ENCODE peak calls at places on chromosomes 11 and 22, in eight cellular contexts. One of them, this sample, is unnamed.

GRCh38 chr11:76605338-76606074 is 65.0 kb downstream of the LRRC32 start:
- DNase-seq in erythroblast: no peak
- DNase-seq in Kasumi-1: no peak
- DNase-seq in stromal cell of bone marrow: no peak
- DNase-seq in coronary artery: peak
- DNase-seq in IMR-90: no peak
- DNase-seq in nephron progenitor cell: no peak
- DNase-seq in stimulated activated CD4-positive, alpha-beta T cell treated with anti-CD3 and anti-CD28 coated beads, Interleukin-4, amount 100 ng/mL, for 48 hours: no peak
- DNase-seq in this sample: no peak

GRCh38 chr11:12845739-12846358 is 163.3 kb upstream of the RASSF10 start:
- DNase-seq in IMR-90: peak
- DNase-seq in nephron progenitor cell: peak
- DNase-seq in stromal cell of bone marrow: no peak
- DNase-seq in stimulated activated CD4-positive, alpha-beta T cell treated with anti-CD3 and anti-CD28 coated beads, Interleukin-4, amount 100 ng/mL, for 48 hours: no peak
- DNase-seq in Kasumi-1: no peak
- DNase-seq in erythroblast: no peak
- DNase-seq in coronary artery: no peak
- DNase-seq in this sample: no peak

GRCh38 chr11:27934830-27935145 is 173.2 kb downstream of the KIF18A start:
- DNase-seq in nephron progenitor cell: no peak
- DNase-seq in erythroblast: no peak
- DNase-seq in coronary artery: no peak
- DNase-seq in Kasumi-1: no peak
- DNase-seq in stimulated activated CD4-positive, alpha-beta T cell treated with anti-CD3 and anti-CD28 coated beads, Interleukin-4, amount 100 ng/mL, for 48 hours: no peak
- DNase-seq in stromal cell of bone marrow: peak
- DNase-seq in IMR-90: peak
- DNase-seq in this sample: no peak

GRCh38 chr11:100876826-100877545 is 189.9 kb downstream of the ARHGAP42 start:
- DNase-seq in IMR-90: peak
- DNase-seq in stromal cell of bone marrow: peak
- DNase-seq in Kasumi-1: no peak
- DNase-seq in coronary artery: no peak
- DNase-seq in erythroblast: no peak
- DNase-seq in nephron progenitor cell: peak
- DNase-seq in stimulated activated CD4-positive, alpha-beta T cell treated with anti-CD3 and anti-CD28 coated beads, Interleukin-4, amount 100 ng/mL, for 48 hours: no peak
- DNase-seq in this sample: no peak

GRCh38 chr11:60754887-60755286 is 1.8 kb upstream of the MS4A15 start:
- DNase-seq in stromal cell of bone marrow: no peak
- DNase-seq in coronary artery: peak
- DNase-seq in erythroblast: no peak
- DNase-seq in Kasumi-1: no peak
- DNase-seq in stimulated activated CD4-positive, alpha-beta T cell treated with anti-CD3 and anti-CD28 coated beads, Interleukin-4, amount 100 ng/mL, for 48 hours: no peak
- DNase-seq in IMR-90: no peak
- DNase-seq in nephron progenitor cell: no peak
- DNase-seq in this sample: no peak

GRCh38 chr22:19652316-19652715 is 62.0 kb upstream of the SEPTIN5 start:
- DNase-seq in stimulated activated CD4-positive, alpha-beta T cell treated with anti-CD3 and anti-CD28 coated beads, Interleukin-4, amount 100 ng/mL, for 48 hours: no peak
- DNase-seq in IMR-90: no peak
- DNase-seq in erythroblast: no peak
- DNase-seq in stromal cell of bone marrow: no peak
- DNase-seq in nephron progenitor cell: no peak
- DNase-seq in coronary artery: no peak
- DNase-seq in Kasumi-1: no peak
- DNase-seq in this sample: no peak

GRCh38 chr11:131638889-131639288 is 268.5 kb downstream of the NTM start:
- DNase-seq in stromal cell of bone marrow: no peak
- DNase-seq in erythroblast: no peak
- DNase-seq in IMR-90: no peak
- DNase-seq in Kasumi-1: no peak
- DNase-seq in nephron progenitor cell: no peak
- DNase-seq in coronary artery: no peak
- DNase-seq in stimulated activated CD4-positive, alpha-beta T cell treated with anti-CD3 and anti-CD28 coated beads, Interleukin-4, amount 100 ng/mL, for 48 hours: no peak
- DNase-seq in this sample: no peak

GRCh38 chr11:7703785-7704184 is 2.5 kb downstream of the OVCH2 start:
- DNase-seq in nephron progenitor cell: no peak
- DNase-seq in stromal cell of bone marrow: no peak
- DNase-seq in stimulated activated CD4-positive, alpha-beta T cell treated with anti-CD3 and anti-CD28 coated beads, Interleukin-4, amount 100 ng/mL, for 48 hours: no peak
- DNase-seq in erythroblast: no peak
- DNase-seq in IMR-90: no peak
- DNase-seq in coronary artery: no peak
- DNase-seq in Kasumi-1: no peak
- DNase-seq in this sample: no peak

GRCh38 chr11:82988936-82989627 is 82.6 kb downstream of the RAB30 start:
- DNase-seq in stromal cell of bone marrow: no peak
- DNase-seq in stimulated activated CD4-positive, alpha-beta T cell treated with anti-CD3 and anti-CD28 coated beads, Interleukin-4, amount 100 ng/mL, for 48 hours: no peak
- DNase-seq in erythroblast: no peak
- DNase-seq in coronary artery: no peak
- DNase-seq in nephron progenitor cell: peak
- DNase-seq in IMR-90: peak
- DNase-seq in Kasumi-1: no peak
- DNase-seq in this sample: no peak

GRCh38 chr11:26993965-26994446 is at the start of gene FIBIN:
- DNase-seq in stromal cell of bone marrow: no peak
- DNase-seq in IMR-90: peak
- DNase-seq in nephron progenitor cell: peak
- DNase-seq in stimulated activated CD4-positive, alpha-beta T cell treated with anti-CD3 and anti-CD28 coated beads, Interleukin-4, amount 100 ng/mL, for 48 hours: no peak
- DNase-seq in coronary artery: peak
- DNase-seq in erythroblast: no peak
- DNase-seq in Kasumi-1: no peak
- DNase-seq in this sample: no peak

GRCh38 chr11:14980854-14981253 is 8.7 kb upstream of the CALCA start:
- DNase-seq in stromal cell of bone marrow: peak
- DNase-seq in coronary artery: no peak
- DNase-seq in stimulated activated CD4-positive, alpha-beta T cell treated with anti-CD3 and anti-CD28 coated beads, Interleukin-4, amount 100 ng/mL, for 48 hours: no peak
- DNase-seq in IMR-90: peak
- DNase-seq in erythroblast: no peak
- DNase-seq in Kasumi-1: no peak
- DNase-seq in nephron progenitor cell: no peak
- DNase-seq in this sample: no peak

GRCh38 chr11:80155412-80156017 is 714.7 kb upstream of the TENM4 start:
- DNase-seq in Kasumi-1: peak
- DNase-seq in stromal cell of bone marrow: peak
- DNase-seq in coronary artery: no peak
- DNase-seq in IMR-90: peak
- DNase-seq in erythroblast: peak
- DNase-seq in stimulated activated CD4-positive, alpha-beta T cell treated with anti-CD3 and anti-CD28 coated beads, Interleukin-4, amount 100 ng/mL, for 48 hours: no peak
- DNase-seq in nephron progenitor cell: peak
- DNase-seq in this sample: no peak

GRCh38 chr11:68065841-68066240 is 27.0 kb downstream of the TCIRG1 start:
- DNase-seq in stimulated activated CD4-positive, alpha-beta T cell treated with anti-CD3 and anti-CD28 coated beads, Interleukin-4, amount 100 ng/mL, for 48 hours: no peak
- DNase-seq in Kasumi-1: no peak
- DNase-seq in stromal cell of bone marrow: no peak
- DNase-seq in nephron progenitor cell: no peak
- DNase-seq in erythroblast: no peak
- DNase-seq in coronary artery: no peak
- DNase-seq in IMR-90: no peak
- DNase-seq in this sample: no peak

GRCh38 chr22:42794551-42795510 is 62.2 kb downstream of the ARFGAP3 start:
- DNase-seq in stimulated activated CD4-positive, alpha-beta T cell treated with anti-CD3 and anti-CD28 coated beads, Interleukin-4, amount 100 ng/mL, for 48 hours: no peak
- DNase-seq in Kasumi-1: peak
- DNase-seq in IMR-90: no peak
- DNase-seq in nephron progenitor cell: no peak
- DNase-seq in stromal cell of bone marrow: no peak
- DNase-seq in erythroblast: no peak
- DNase-seq in coronary artery: no peak
- DNase-seq in this sample: no peak

GRCh38 chr22:31630331-31631329 is 31.4 kb downstream of the PISD start:
- DNase-seq in nephron progenitor cell: peak
- DNase-seq in Kasumi-1: peak
- DNase-seq in IMR-90: peak
- DNase-seq in coronary artery: peak
- DNase-seq in stimulated activated CD4-positive, alpha-beta T cell treated with anti-CD3 and anti-CD28 coated beads, Interleukin-4, amount 100 ng/mL, for 48 hours: peak
- DNase-seq in erythroblast: peak
- DNase-seq in stromal cell of bone marrow: no peak
- DNase-seq in this sample: peak

GRCh38 chr11:123690490-123690889 is 36.1 kb upstream of the SCN3B start:
- DNase-seq in stromal cell of bone marrow: peak
- DNase-seq in IMR-90: peak
- DNase-seq in stimulated activated CD4-positive, alpha-beta T cell treated with anti-CD3 and anti-CD28 coated beads, Interleukin-4, amount 100 ng/mL, for 48 hours: peak
- DNase-seq in Kasumi-1: no peak
- DNase-seq in erythroblast: no peak
- DNase-seq in coronary artery: no peak
- DNase-seq in nephron progenitor cell: no peak
- DNase-seq in this sample: no peak

GRCh38 chr11:122751298-122752070 is 86.8 kb upstream of the CRTAM start:
- DNase-seq in nephron progenitor cell: no peak
- DNase-seq in IMR-90: peak
- DNase-seq in erythroblast: no peak
- DNase-seq in stromal cell of bone marrow: no peak
- DNase-seq in stimulated activated CD4-positive, alpha-beta T cell treated with anti-CD3 and anti-CD28 coated beads, Interleukin-4, amount 100 ng/mL, for 48 hours: no peak
- DNase-seq in coronary artery: no peak
- DNase-seq in Kasumi-1: no peak
- DNase-seq in this sample: no peak

GRCh38 chr11:113876798-113877672 is 1.7 kb upstream of the USP28 start:
- DNase-seq in IMR-90: no peak
- DNase-seq in stromal cell of bone marrow: no peak
- DNase-seq in coronary artery: no peak
- DNase-seq in nephron progenitor cell: no peak
- DNase-seq in erythroblast: no peak
- DNase-seq in stimulated activated CD4-positive, alpha-beta T cell treated with anti-CD3 and anti-CD28 coated beads, Interleukin-4, amount 100 ng/mL, for 48 hours: no peak
- DNase-seq in Kasumi-1: no peak
- DNase-seq in this sample: no peak

GRCh38 chr11:111378773-111379499 is at the start of gene POU2AF1:
- DNase-seq in stromal cell of bone marrow: peak
- DNase-seq in Kasumi-1: no peak
- DNase-seq in erythroblast: no peak
- DNase-seq in nephron progenitor cell: no peak
- DNase-seq in coronary artery: no peak
- DNase-seq in IMR-90: peak
- DNase-seq in stimulated activated CD4-positive, alpha-beta T cell treated with anti-CD3 and anti-CD28 coated beads, Interleukin-4, amount 100 ng/mL, for 48 hours: peak
- DNase-seq in this sample: no peak

GRCh38 chr11:69311767-69312385 is 17.9 kb downstream of the MYEOV start:
- DNase-seq in stimulated activated CD4-positive, alpha-beta T cell treated with anti-CD3 and anti-CD28 coated beads, Interleukin-4, amount 100 ng/mL, for 48 hours: no peak
- DNase-seq in Kasumi-1: peak
- DNase-seq in coronary artery: no peak
- DNase-seq in stromal cell of bone marrow: no peak
- DNase-seq in erythroblast: no peak
- DNase-seq in nephron progenitor cell: no peak
- DNase-seq in IMR-90: no peak
- DNase-seq in this sample: no peak

GRCh38 chr11:1563697-1564534 is 8.2 kb downstream of the DUSP8 start:
- DNase-seq in IMR-90: no peak
- DNase-seq in erythroblast: no peak
- DNase-seq in Kasumi-1: no peak
- DNase-seq in coronary artery: no peak
- DNase-seq in stromal cell of bone marrow: no peak
- DNase-seq in nephron progenitor cell: no peak
- DNase-seq in stimulated activated CD4-positive, alpha-beta T cell treated with anti-CD3 and anti-CD28 coated beads, Interleukin-4, amount 100 ng/mL, for 48 hours: no peak
- DNase-seq in this sample: no peak

GRCh38 chr11:118694185-118694584 is 14.7 kb upstream of the TREH start:
- DNase-seq in erythroblast: no peak
- DNase-seq in Kasumi-1: no peak
- DNase-seq in stimulated activated CD4-positive, alpha-beta T cell treated with anti-CD3 and anti-CD28 coated beads, Interleukin-4, amount 100 ng/mL, for 48 hours: no peak
- DNase-seq in IMR-90: no peak
- DNase-seq in coronary artery: no peak
- DNase-seq in nephron progenitor cell: no peak
- DNase-seq in stromal cell of bone marrow: no peak
- DNase-seq in this sample: no peak

GRCh38 chr11:73321342-73322110 is 13.4 kb downstream of the ARHGEF17 start:
- DNase-seq in IMR-90: peak
- DNase-seq in stromal cell of bone marrow: no peak
- DNase-seq in Kasumi-1: peak
- DNase-seq in coronary artery: no peak
- DNase-seq in erythroblast: no peak
- DNase-seq in nephron progenitor cell: peak
- DNase-seq in stimulated activated CD4-positive, alpha-beta T cell treated with anti-CD3 and anti-CD28 coated beads, Interleukin-4, amount 100 ng/mL, for 48 hours: no peak
- DNase-seq in this sample: no peak

GRCh38 chr11:87430821-87431220 is 393.1 kb downstream of the TMEM135 start:
- DNase-seq in coronary artery: no peak
- DNase-seq in nephron progenitor cell: no peak
- DNase-seq in stimulated activated CD4-positive, alpha-beta T cell treated with anti-CD3 and anti-CD28 coated beads, Interleukin-4, amount 100 ng/mL, for 48 hours: no peak
- DNase-seq in stromal cell of bone marrow: no peak
- DNase-seq in erythroblast: no peak
- DNase-seq in Kasumi-1: no peak
- DNase-seq in IMR-90: no peak
- DNase-seq in this sample: no peak

GRCh38 chr11:9787981-9788521 is 124.2 kb downstream of the SWAP70 start:
- DNase-seq in Kasumi-1: no peak
- DNase-seq in nephron progenitor cell: no peak
- DNase-seq in IMR-90: peak
- DNase-seq in stromal cell of bone marrow: peak
- DNase-seq in erythroblast: no peak
- DNase-seq in stimulated activated CD4-positive, alpha-beta T cell treated with anti-CD3 and anti-CD28 coated beads, Interleukin-4, amount 100 ng/mL, for 48 hours: no peak
- DNase-seq in coronary artery: no peak
- DNase-seq in this sample: peak

GRCh38 chr11:13962562-13963168 is at the start of gene SPON1:
- DNase-seq in erythroblast: peak
- DNase-seq in coronary artery: no peak
- DNase-seq in stimulated activated CD4-positive, alpha-beta T cell treated with anti-CD3 and anti-CD28 coated beads, Interleukin-4, amount 100 ng/mL, for 48 hours: no peak
- DNase-seq in IMR-90: peak
- DNase-seq in stromal cell of bone marrow: no peak
- DNase-seq in Kasumi-1: no peak
- DNase-seq in nephron progenitor cell: peak
- DNase-seq in this sample: no peak

GRCh38 chr11:57001674-57002401 is 13.1 kb downstream of the OR5AK2 start:
- DNase-seq in nephron progenitor cell: no peak
- DNase-seq in stromal cell of bone marrow: no peak
- DNase-seq in IMR-90: peak
- DNase-seq in Kasumi-1: no peak
- DNase-seq in coronary artery: no peak
- DNase-seq in stimulated activated CD4-positive, alpha-beta T cell treated with anti-CD3 and anti-CD28 coated beads, Interleukin-4, amount 100 ng/mL, for 48 hours: no peak
- DNase-seq in erythroblast: peak
- DNase-seq in this sample: no peak

GRCh38 chr11:26865703-26866102 is 128.2 kb upstream of the FIBIN start:
- DNase-seq in coronary artery: no peak
- DNase-seq in erythroblast: no peak
- DNase-seq in stimulated activated CD4-positive, alpha-beta T cell treated with anti-CD3 and anti-CD28 coated beads, Interleukin-4, amount 100 ng/mL, for 48 hours: no peak
- DNase-seq in Kasumi-1: no peak
- DNase-seq in IMR-90: no peak
- DNase-seq in nephron progenitor cell: no peak
- DNase-seq in stromal cell of bone marrow: no peak
- DNase-seq in this sample: no peak

GRCh38 chr11:107018902-107019493 is 722 bp upstream of the GUCY1A2 start:
- DNase-seq in erythroblast: peak
- DNase-seq in Kasumi-1: peak
- DNase-seq in coronary artery: peak
- DNase-seq in stimulated activated CD4-positive, alpha-beta T cell treated with anti-CD3 and anti-CD28 coated beads, Interleukin-4, amount 100 ng/mL, for 48 hours: no peak
- DNase-seq in stromal cell of bone marrow: no peak
- DNase-seq in nephron progenitor cell: peak
- DNase-seq in IMR-90: peak
- DNase-seq in this sample: no peak

GRCh38 chr11:6646631-6647281 is 8.9 kb downstream of the DCHS1 start:
- DNase-seq in stromal cell of bone marrow: no peak
- DNase-seq in nephron progenitor cell: peak
- DNase-seq in coronary artery: peak
- DNase-seq in IMR-90: peak
- DNase-seq in erythroblast: no peak
- DNase-seq in stimulated activated CD4-positive, alpha-beta T cell treated with anti-CD3 and anti-CD28 coated beads, Interleukin-4, amount 100 ng/mL, for 48 hours: no peak
- DNase-seq in Kasumi-1: peak
- DNase-seq in this sample: peak

GRCh38 chr11:92511522-92512203 is 287.0 kb downstream of the FAT3 start:
- DNase-seq in nephron progenitor cell: no peak
- DNase-seq in stromal cell of bone marrow: no peak
- DNase-seq in Kasumi-1: no peak
- DNase-seq in erythroblast: no peak
- DNase-seq in IMR-90: no peak
- DNase-seq in coronary artery: no peak
- DNase-seq in stimulated activated CD4-positive, alpha-beta T cell treated with anti-CD3 and anti-CD28 coated beads, Interleukin-4, amount 100 ng/mL, for 48 hours: no peak
- DNase-seq in this sample: no peak

GRCh38 chr22:33570110-33570509 is 350.2 kb downstream of the LARGE1 start:
- DNase-seq in coronary artery: no peak
- DNase-seq in stromal cell of bone marrow: no peak
- DNase-seq in erythroblast: no peak
- DNase-seq in stimulated activated CD4-positive, alpha-beta T cell treated with anti-CD3 and anti-CD28 coated beads, Interleukin-4, amount 100 ng/mL, for 48 hours: no peak
- DNase-seq in nephron progenitor cell: no peak
- DNase-seq in IMR-90: no peak
- DNase-seq in Kasumi-1: no peak
- DNase-seq in this sample: no peak

GRCh38 chr11:127383026-127383425 is 382.5 kb upstream of the KIRREL3 start:
- DNase-seq in nephron progenitor cell: no peak
- DNase-seq in coronary artery: no peak
- DNase-seq in stimulated activated CD4-positive, alpha-beta T cell treated with anti-CD3 and anti-CD28 coated beads, Interleukin-4, amount 100 ng/mL, for 48 hours: no peak
- DNase-seq in erythroblast: no peak
- DNase-seq in stromal cell of bone marrow: no peak
- DNase-seq in IMR-90: no peak
- DNase-seq in Kasumi-1: no peak
- DNase-seq in this sample: no peak

GRCh38 chr22:40694409-40694808 is 15.1 kb downstream of the MCHR1 start:
- DNase-seq in erythroblast: no peak
- DNase-seq in Kasumi-1: peak
- DNase-seq in nephron progenitor cell: no peak
- DNase-seq in IMR-90: no peak
- DNase-seq in stimulated activated CD4-positive, alpha-beta T cell treated with anti-CD3 and anti-CD28 coated beads, Interleukin-4, amount 100 ng/mL, for 48 hours: no peak
- DNase-seq in stromal cell of bone marrow: no peak
- DNase-seq in coronary artery: no peak
- DNase-seq in this sample: no peak